ENCODE peak calls at places on chromosomes 6 and 20, in four cellular contexts. W is cardiac muscle cell, S is PC-9, T is D721Med. G is an unnamed sample.

GRCh38 chr20:2840967-2841531 is 504 bp downstream of the VPS16 start:
- DNase-seq in W (peak), S (no peak), T (no peak), G (no peak)

GRCh38 chr6:69408886-69409285 is 387.9 kb downstream of the LMBRD1 start:
- DNase-seq in W (no peak), S (no peak), T (no peak), G (no peak)

GRCh38 chr6:106446287-106446885 is 85.9 kb downstream of the CRYBG1 start:
- DNase-seq in W (peak), S (no peak), T (no peak), G (no peak)

GRCh38 chr6:109034439-109035041 is 60.1 kb downstream of the SESN1 start:
- DNase-seq in W (no peak), S (no peak), T (no peak), G (no peak)

GRCh38 chr20:53253668-53254067 is 281.5 kb downstream of the TSHZ2 start:
- DNase-seq in W (no peak), S (no peak), T (no peak), G (no peak)

GRCh38 chr20:32538526-32538918 is 46.6 kb downstream of the NOL4L start:
- DNase-seq in W (peak), S (peak), T (no peak), G (no peak)

GRCh38 chr20:19621072-19621471 is 137.0 kb upstream of the RIN2 start:
- DNase-seq in W (no peak), S (no peak), T (no peak), G (no peak)

GRCh38 chr6:19891446-19891845 is 54.3 kb downstream of the ID4 start:
- DNase-seq in W (no peak), S (no peak), T (no peak), G (no peak)

GRCh38 chr6:112235956-112236355 is 18.4 kb downstream of the LAMA4 start:
- DNase-seq in W (no peak), S (no peak), T (no peak), G (peak)

GRCh38 chr20:47360489-47361267 is 4.2 kb upstream of the ZMYND8 start:
- DNase-seq in W (peak), S (peak), T (no peak), G (peak)

GRCh38 chr6:20932284-20932683 is 398.0 kb downstream of the CDKAL1 start:
- DNase-seq in W (no peak), S (no peak), T (no peak), G (no peak)

GRCh38 chr6:109872968-109873545 is 105.1 kb upstream of the GPR6 start:
- DNase-seq in W (no peak), S (no peak), T (no peak), G (no peak)

GRCh38 chr6:113763883-113764282 is 93.3 kb upstream of the MARCKS start:
- DNase-seq in W (no peak), S (peak), T (no peak), G (peak)

GRCh38 chr20:37980383-37980782 is 52.9 kb downstream of the TTI1 start:
- DNase-seq in W (no peak), S (no peak), T (no peak), G (no peak)

GRCh38 chr20:20611165-20611564 is 101.3 kb downstream of the RALGAPA2 start:
- DNase-seq in W (no peak), S (no peak), T (no peak), G (no peak)

GRCh38 chr20:48421547-48421946 is 406.3 kb downstream of the PREX1 start:
- DNase-seq in W (no peak), S (no peak), T (no peak), G (no peak)

GRCh38 chr6:154306696-154307095 is 49.9 kb downstream of the IPCEF1 start:
- DNase-seq in W (no peak), S (no peak), T (no peak), G (no peak)

GRCh38 chr6:152572395-152573061 is 64.6 kb downstream of the SYNE1 start:
- DNase-seq in W (no peak), S (no peak), T (no peak), G (no peak)

GRCh38 chr20:10432079-10432478 is 1.9 kb downstream of the MKKS start:
- DNase-seq in W (no peak), S (no peak), T (no peak), G (no peak)

GRCh38 chr6:45741437-45742166 is 274.1 kb downstream of the CLIC5 start:
- DNase-seq in W (no peak), S (no peak), T (no peak), G (no peak)

GRCh38 chr20:37081717-37082289 is 14.0 kb downstream of the RBL1 start:
- DNase-seq in W (no peak), S (no peak), T (no peak), G (no peak)

GRCh38 chr20:1533059-1533458 is 24.4 kb downstream of the SIRPD start:
- DNase-seq in W (no peak), S (no peak), T (no peak), G (no peak)

GRCh38 chr6:145245119-145245518 is 490.2 kb downstream of the EPM2A start:
- DNase-seq in W (no peak), S (no peak), T (no peak), G (no peak)

GRCh38 chr6:71745525-71745924 is 140.8 kb upstream of the RIMS1 start:
- DNase-seq in W (no peak), S (no peak), T (no peak), G (no peak)

GRCh38 chr6:15363523-15364400 is 117.9 kb downstream of the JARID2 start:
- DNase-seq in W (no peak), S (no peak), T (no peak), G (no peak)

GRCh38 chr6:143539106-143539505 is 27.6 kb upstream of the FUCA2 start:
- DNase-seq in W (no peak), S (no peak), T (no peak), G (no peak)

GRCh38 chr6:13445005-13445743 is 42.2 kb downstream of the GFOD1 start:
- DNase-seq in W (peak), S (no peak), T (no peak), G (no peak)

GRCh38 chr6:165869526-165869925 is 206.5 kb upstream of the PDE10A start:
- DNase-seq in W (no peak), S (no peak), T (no peak), G (no peak)

GRCh38 chr6:159966339-159966738 is 2.5 kb upstream of the IGF2R start:
- DNase-seq in W (no peak), S (no peak), T (no peak), G (no peak)

GRCh38 chr6:7674291-7674690 is 51.6 kb upstream of the BMP6 start:
- DNase-seq in W (no peak), S (no peak), T (no peak), G (no peak)

GRCh38 chr6:12958052-12958706 is 241.6 kb downstream of the PHACTR1 start:
- DNase-seq in W (no peak), S (no peak), T (no peak), G (no peak)

GRCh38 chr6:33050013-33050800 is 23.2 kb downstream of the HLA-DPA1 start:
- DNase-seq in W (no peak), S (no peak), T (no peak), G (no peak)

GRCh38 chr6:33053230-33053629 is 20.2 kb downstream of the HLA-DPA1 start:
- DNase-seq in W (no peak), S (peak), T (no peak), G (no peak)

GRCh38 chr6:33052627-33053026 is 20.8 kb downstream of the HLA-DPA1 start:
- DNase-seq in W (no peak), S (no peak), T (no peak), G (no peak)

GRCh38 chr6:33049323-33049722 is 24.1 kb downstream of the HLA-DPA1 start:
- DNase-seq in W (no peak), S (no peak), T (no peak), G (no peak)
- TF ChIP-seq CTCF in W (peak), S (peak), T (no peak), G (no peak)

DNA sequence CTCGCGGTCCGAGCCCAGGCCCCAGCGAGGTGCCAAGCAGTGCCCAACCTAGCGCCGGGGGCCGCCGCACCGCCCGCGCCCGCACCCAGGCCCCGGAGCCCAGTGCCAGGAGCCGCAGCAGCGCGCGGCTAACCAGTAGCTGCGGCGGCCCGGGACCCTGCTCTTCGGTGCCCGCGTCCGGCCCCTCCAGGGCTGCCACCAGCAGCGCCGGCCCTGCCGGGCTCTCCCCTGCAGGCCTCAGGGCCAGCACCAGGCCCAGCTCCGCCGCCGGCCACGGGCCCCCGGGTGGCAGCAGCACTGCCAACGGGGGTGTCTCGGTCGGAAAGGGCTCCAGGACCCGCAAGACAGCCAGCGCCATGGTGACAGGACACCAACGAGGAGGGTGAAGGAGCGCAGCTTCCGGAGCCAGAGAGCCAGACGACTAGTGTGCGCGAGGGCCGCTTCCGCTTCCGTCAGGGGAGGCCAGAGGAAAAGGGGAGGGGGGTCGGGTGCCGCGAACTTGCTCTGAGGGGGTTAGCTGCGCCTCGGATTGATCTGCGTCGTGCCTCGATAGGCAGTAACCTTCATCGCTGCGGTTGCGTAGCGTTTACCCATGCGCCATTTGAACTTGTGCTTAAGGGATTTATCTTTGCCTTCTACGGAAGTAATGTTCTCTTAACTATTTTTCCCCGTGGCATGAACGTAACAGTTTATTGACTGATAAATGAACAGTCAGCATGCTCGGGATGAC is at the start of gene PEX6:
- DNase-seq in W (peak), S (peak), T (peak), G (peak)
- TF ChIP-seq CTCF in W (no peak), S (no peak), T (no peak), G (no peak)

DNA sequence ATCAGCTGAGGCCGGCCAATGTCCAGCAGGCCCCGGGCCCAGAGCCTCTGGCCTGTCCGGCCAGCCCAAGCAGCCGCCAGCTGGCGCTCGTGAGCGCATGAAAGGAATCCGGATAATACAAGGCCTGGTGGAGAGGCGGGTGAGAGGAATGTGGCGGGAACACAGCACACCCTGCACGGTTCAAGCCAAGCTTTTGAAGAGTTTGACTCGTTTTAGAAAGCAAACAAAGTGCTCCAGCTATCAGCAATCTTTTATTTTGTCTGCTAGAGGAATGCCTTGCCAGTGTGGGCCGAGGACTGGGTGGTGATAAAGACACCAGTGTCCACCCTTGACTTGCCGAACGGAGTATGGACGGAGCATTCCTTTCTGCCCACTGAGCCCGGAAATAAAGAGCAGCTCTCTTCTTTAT is 9.3 kb upstream of the NEDD9 start:
- DNase-seq in W (peak), S (no peak), T (no peak), G (no peak)
- TF ChIP-seq CTCF in W (peak), S (no peak), T (no peak), G (no peak)

GRCh38 chr20:62337558-62338293 is 29.4 kb downstream of the LAMA5 start:
- DNase-seq in W (no peak), S (no peak), T (no peak), G (no peak)
- TF ChIP-seq CTCF in W (no peak), S (no peak), T (no peak), G (no peak)

GRCh38 chr6:132359891-132360290 is 41.4 kb downstream of the MOXD1 start:
- DNase-seq in W (no peak), S (no peak), T (no peak), G (no peak)

GRCh38 chr6:132357120-132357519 is 44.2 kb downstream of the MOXD1 start:
- DNase-seq in W (no peak), S (no peak), T (no peak), G (no peak)

DNA sequence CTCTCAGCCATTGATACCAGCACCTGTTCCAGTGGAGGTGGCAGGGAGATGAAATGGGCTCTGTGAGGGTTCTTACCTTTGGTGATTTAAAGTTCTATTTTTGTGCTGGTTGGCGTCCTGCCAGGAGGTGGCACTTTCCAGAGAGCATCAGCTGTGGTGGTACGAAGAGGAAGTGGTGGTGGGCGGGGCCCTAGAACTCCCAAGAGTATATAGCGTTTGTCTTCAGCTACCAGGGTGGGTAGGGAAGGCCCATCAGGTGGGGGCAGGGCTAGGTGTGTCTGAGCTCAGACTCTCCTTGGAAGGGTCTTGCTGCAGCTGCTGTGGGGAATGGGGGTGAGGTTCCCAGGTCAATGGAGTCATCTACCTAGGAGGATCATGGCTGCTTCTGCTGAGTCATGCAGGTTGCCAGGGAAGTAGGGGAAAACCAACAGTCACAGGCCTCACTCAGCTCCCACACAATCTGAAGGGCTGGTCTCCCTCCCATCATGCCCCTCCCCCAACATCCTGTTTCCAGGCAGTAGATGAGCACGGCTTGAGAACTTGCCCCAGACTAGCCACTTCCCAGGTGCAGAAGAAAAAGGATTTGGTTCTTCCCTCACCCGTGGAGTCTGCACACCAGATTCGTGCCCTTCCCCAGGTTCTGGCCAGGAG is 46.6 kb downstream of the MOXD1 start:
- DNase-seq in W (no peak), S (no peak), T (no peak), G (peak)
- TF ChIP-seq CTCF in W (no peak), S (no peak), T (no peak), G (no peak)

GRCh38 chr6:74280130-74280692 is 584.2 kb downstream of the CD109 start:
- DNase-seq in W (no peak), S (no peak), T (no peak), G (no peak)
- TF ChIP-seq CTCF in W (peak), S (no peak), T (peak), G (no peak)

DNA sequence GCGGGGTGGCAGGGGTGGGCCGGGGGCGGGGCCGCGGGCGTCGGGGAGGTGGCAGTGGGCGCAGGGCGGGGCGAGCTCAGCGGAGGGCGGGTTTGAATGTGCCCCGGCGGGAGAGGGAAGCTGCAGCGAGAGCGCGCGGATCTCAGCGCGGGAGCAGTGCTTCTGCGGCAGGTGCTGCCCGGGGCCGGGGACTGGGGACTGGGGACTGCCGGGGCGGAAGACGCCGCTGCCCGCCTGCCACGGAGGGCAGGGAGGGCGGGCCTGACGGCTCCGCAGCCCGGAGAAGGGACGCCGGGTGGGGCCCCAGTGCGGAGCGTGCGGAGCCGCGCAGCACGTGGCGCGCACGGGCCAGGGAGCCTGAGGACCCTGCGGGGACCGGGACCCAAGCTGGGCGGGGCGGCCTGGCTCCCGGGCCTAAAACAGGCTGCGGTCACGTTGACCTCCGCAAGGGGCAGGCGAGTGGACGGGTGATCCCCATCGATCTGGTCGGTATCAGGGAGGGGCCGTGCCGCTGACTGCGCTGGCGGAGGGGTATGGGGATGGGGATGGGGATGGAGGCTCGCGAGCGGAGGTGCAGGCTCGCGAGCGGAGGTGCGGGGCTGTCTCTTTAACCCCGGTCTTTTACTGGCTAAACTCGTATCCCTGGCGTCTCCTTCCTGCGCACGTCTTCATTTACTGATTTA is at the start of gene SLC29A1:
- DNase-seq in W (peak), S (peak), T (peak), G (no peak)
- TF ChIP-seq CTCF in W (no peak), S (peak), T (no peak), G (peak)

GRCh38 chr20:61873651-61874420 is 191.8 kb downstream of the TAF4 start:
- DNase-seq in W (no peak), S (no peak), T (no peak), G (no peak)

GRCh38 chr20:61874421-61875068 is 191.1 kb downstream of the TAF4 start:
- DNase-seq in W (peak), S (no peak), T (no peak), G (no peak)

GRCh38 chr20:61876931-61877330 is 188.8 kb downstream of the TAF4 start:
- DNase-seq in W (no peak), S (no peak), T (no peak), G (no peak)

GRCh38 chr20:61875996-61876395 is 189.7 kb downstream of the TAF4 start:
- DNase-seq in W (no peak), S (no peak), T (no peak), G (no peak)

DNA sequence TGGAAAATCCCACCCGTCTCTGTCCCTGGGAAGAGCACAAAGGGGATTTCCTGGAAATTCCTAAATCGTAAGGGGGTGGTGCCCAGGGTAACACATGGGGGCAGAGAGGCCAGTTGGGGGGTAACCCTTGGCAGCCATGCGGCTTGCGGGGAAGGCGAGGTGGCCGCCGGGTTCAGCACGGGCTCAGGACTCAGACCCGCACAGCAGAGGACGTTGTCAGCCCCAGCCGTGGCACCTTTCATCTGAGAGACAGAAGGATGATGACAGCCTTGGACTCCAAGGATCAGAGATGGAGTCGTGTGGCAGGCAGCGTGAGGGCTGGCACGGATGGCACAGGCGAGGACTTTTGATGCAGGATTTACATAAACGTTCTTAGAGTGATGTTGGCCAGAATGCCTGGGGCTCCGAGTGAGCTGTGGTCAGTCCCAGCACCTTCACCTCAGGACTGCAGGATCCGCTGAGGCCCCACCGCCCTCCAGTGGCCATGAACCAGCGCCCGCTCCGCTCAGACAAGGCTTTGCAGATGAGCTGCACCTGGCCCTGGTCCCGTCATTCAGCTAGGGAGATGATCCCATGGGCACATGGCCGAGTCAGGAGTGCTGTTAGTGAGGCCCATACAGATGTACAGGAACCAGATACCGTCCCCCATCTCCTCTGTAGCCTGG is 190.3 kb downstream of the TAF4 start:
- DNase-seq in W (peak), S (no peak), T (no peak), G (no peak)
- TF ChIP-seq CTCF in W (no peak), S (no peak), T (no peak), G (no peak)

G was measured in CD14-positive monocyte.